ENCODE peak calls at places on chromosome 15, in nine cellular contexts. Z, S, G, O, W, D, H, K and A are unnamed samples. For H3K36me3 and H3K27me3, the result is how much of the 10 kb centered on the place peaks cover.

GRCh38 chr15:94882071-94882712 is 650.8 kb downstream of the MCTP2 start:
- DNase-seq in W (no peak), H (no peak), S (no peak), Z (no peak), O (no peak), D (no peak), K (no peak), G (no peak), A (no peak)

GRCh38 chr15:80709542-80709941 is 14.4 kb downstream of the ABHD17C start:
- DNase-seq in D (peak), G (no peak), O (no peak), K (no peak), H (no peak), S (no peak), W (no peak), Z (no peak), A (no peak)

GRCh38 chr15:27820232-27820631 is 278.9 kb downstream of the OCA2 start:
- DNase-seq in Z (no peak), D (no peak), S (no peak), O (no peak), W (peak), G (no peak), H (no peak), K (peak), A (no peak)

GRCh38 chr15:51924146-51925068 is 47.2 kb downstream of the LEO1 start:
- DNase-seq in K (no peak), G (no peak), O (no peak), S (no peak), Z (no peak), W (no peak), H (no peak), D (no peak), A (no peak)

GRCh38 chr15:87610366-87610765 is 646.2 kb downstream of the NTRK3 start:
- DNase-seq in S (no peak), W (peak), Z (peak), O (no peak), D (no peak), H (no peak), G (no peak), K (peak), A (no peak)

GRCh38 chr15:58448331-58448730 is 16.5 kb downstream of the LIPC start:
- DNase-seq in G (no peak), K (no peak), H (no peak), S (no peak), O (no peak), Z (no peak), D (no peak), W (no peak), A (no peak)

GRCh38 chr15:57751177-57751800 is 44.8 kb downstream of the POLR2M start:
- DNase-seq in O (no peak), K (peak), Z (no peak), D (no peak), W (peak), G (no peak), H (no peak), S (no peak), A (no peak)

GRCh38 chr15:72535911-72536310 is 61.8 kb downstream of the ARIH1 start:
- DNase-seq in Z (no peak), W (no peak), S (no peak), K (no peak), O (no peak), D (no peak), G (no peak), H (no peak), A (no peak)

GRCh38 chr15:94126999-94127398 is 104.4 kb upstream of the MCTP2 start:
- DNase-seq in K (no peak), W (no peak), Z (no peak), O (no peak), H (no peak), S (no peak), D (no peak), G (no peak), A (no peak)

GRCh38 chr15:37995461-37996347 is 61.3 kb downstream of the TMCO5A start:
- DNase-seq in Z (peak), K (peak), W (peak), O (no peak), D (no peak), G (no peak), H (no peak), S (no peak), A (peak)

GRCh38 chr15:77370580-77370979 is 49.3 kb downstream of the PEAK1 start:
- DNase-seq in H (no peak), G (no peak), K (peak), D (no peak), S (no peak), Z (no peak), W (no peak), O (no peak), A (no peak)

GRCh38 chr15:62150445-62150844 is 14.6 kb downstream of the C2CD4B start:
- DNase-seq in W (no peak), K (no peak), S (no peak), Z (no peak), D (no peak), H (no peak), O (no peak), G (no peak), A (no peak)

GRCh38 chr15:75723847-75724660 is 11.4 kb upstream of the CSPG4 start:
- DNase-seq in G (no peak), H (no peak), Z (peak), K (peak), W (peak), D (peak), S (no peak), O (peak), A (no peak)

GRCh38 chr15:81280086-81280485 is 43.9 kb downstream of the STARD5 start:
- DNase-seq in W (no peak), H (no peak), K (no peak), O (no peak), S (no peak), G (no peak), D (no peak), Z (no peak), A (no peak)

DNA sequence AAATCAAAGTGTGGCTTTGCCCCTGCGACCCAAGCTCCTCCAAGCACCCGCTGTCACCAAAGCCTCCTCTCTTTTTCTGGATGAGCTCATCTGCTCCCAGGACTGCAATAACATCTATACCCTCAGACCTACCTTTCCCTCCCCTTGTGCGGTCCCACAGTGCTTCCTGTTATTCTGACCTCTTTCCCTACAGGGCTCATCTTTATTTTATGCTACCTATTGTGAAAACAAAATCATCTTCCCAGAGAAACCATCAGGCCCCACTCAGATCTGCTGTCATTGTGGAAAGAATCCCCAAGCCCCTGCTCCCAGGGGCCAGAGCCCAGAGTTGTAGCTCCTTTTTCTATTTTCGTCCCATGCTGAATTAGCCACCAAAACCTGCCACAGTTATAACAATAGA is 162.2 kb downstream of the MEIS2 start:
- DNase-seq in O (no peak), W (no peak), Z (no peak), K (no peak), D (no peak), G (no peak), S (no peak), H (no peak), A (no peak)
- H3K36me3 ChIP-seq in O (under half), W (under half), Z (under half), K (under half), D (under half), G (under half), S (under half), H (under half), A (under half)

GRCh38 chr15:83198476-83198875 is 9.1 kb downstream of the HDGFL3 start:
- DNase-seq in W (no peak), H (no peak), Z (no peak), S (no peak), K (no peak), G (no peak), D (no peak), O (no peak), A (no peak)
- H3K4me3 ChIP-seq in W (no peak), H (no peak), Z (no peak), S (no peak), K (no peak), G (no peak), D (no peak), O (no peak), A (no peak)

GRCh38 chr15:96337991-96338771 is 7.7 kb downstream of the NR2F2 start:
- DNase-seq in Z (no peak), K (no peak), S (no peak), H (no peak), D (no peak), G (no peak), O (no peak), W (no peak), A (no peak)
- H3K27me3 ChIP-seq in Z (under half), K (under half), S (under half), H (half or more), D (under half), G (under half), O (under half), W (under half), A (half or more)

DNA sequence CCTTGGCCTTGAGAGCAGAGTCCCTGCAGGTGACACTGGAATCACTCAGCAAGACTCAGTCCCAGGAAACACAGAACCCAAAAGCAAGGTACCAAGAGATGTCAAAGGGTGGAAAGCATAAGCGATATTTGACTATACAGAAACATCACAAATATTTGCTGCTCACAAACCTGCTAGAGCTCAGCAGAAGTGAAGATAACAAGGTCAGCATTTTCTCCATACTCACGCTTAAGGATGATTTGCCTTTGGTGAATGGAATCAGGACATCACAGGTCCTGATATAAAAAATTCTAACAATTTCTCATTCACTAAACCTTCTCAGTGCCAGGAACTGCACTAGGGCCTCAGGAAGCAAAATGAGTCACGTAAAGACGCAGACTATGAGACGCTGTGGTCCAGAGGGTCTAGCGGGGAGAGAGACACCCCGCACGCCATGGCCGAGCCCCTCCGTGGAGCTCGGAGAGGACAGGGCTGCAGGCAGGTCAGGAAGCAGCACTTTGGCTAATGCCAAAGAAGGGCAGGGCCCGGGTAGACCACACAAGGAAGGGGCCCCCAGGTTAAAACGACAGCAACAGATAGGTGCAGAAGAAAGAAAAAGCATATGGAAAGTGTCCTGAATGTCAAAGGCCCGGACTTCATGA is 10.7 kb downstream of the PCSK6 start:
- DNase-seq in W (no peak), K (no peak), O (no peak), H (no peak), Z (no peak), D (no peak), G (no peak), S (no peak), A (no peak)
- H3K36me3 ChIP-seq in W (under half), K (under half), O (under half), H (under half), Z (under half), D (under half), G (under half), S (under half), A (under half)

DNA sequence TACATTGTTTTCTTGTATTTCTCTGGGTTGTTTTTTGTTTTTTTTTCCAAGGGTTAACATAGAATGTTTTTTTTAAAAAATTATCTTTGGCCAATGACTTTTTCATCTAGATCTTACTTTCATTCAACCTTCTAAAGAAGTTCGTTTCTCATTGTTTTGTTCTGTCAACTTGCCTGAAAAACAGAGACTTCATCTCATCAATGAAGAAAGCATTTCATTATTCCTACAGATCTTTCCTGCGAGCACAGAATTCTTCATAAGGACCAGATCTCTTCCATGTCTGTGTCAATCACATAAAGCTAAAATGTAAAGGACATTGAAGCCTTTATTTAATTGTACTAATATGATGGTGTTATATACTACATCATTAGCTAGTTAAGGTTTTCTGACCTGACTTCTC is 9.7 kb upstream of the EIF3J start:
- DNase-seq in D (no peak), K (no peak), O (no peak), Z (no peak), S (no peak), H (no peak), G (no peak), W (no peak), A (no peak)
- H3K4me3 ChIP-seq in D (no peak), K (no peak), O (no peak), Z (no peak), S (no peak), H (no peak), G (no peak), W (no peak), A (no peak)

GRCh38 chr15:74301583-74302374 is 65.7 kb downstream of the CCDC33 start:
- DNase-seq in W (no peak), O (no peak), H (no peak), G (no peak), S (no peak), D (no peak), K (no peak), Z (no peak), A (no peak)
- H3K27me3 ChIP-seq in W (under half), O (under half), H (under half), G (under half), S (under half), D (under half), K (under half), Z (under half), A (half or more)